ENCODE peak calls at places on chromosomes 16 and 17, in four cellular contexts. One of them, this sample, is unnamed.

GRCh38 chr16:88798772-88799455 is 4.7 kb upstream of the CDT1 start:
- DNase-seq in neural progenitor cell: no peak
- DNase-seq in ovary: no peak
- DNase-seq in colonic mucosa: no peak
- DNase-seq in this sample: no peak

GRCh38 chr16:87610026-87610425 is 7.7 kb downstream of the JPH3 start:
- DNase-seq in neural progenitor cell: no peak
- DNase-seq in ovary: no peak
- DNase-seq in colonic mucosa: no peak
- DNase-seq in this sample: no peak

GRCh38 chr16:67199011-67199807 is at the start of gene ELMO3:
- DNase-seq in ovary: no peak
- DNase-seq in neural progenitor cell: peak
- DNase-seq in colonic mucosa: peak
- DNase-seq in this sample: no peak

GRCh38 chr17:39080416-39081179 is 70.8 kb downstream of the PLXDC1 start:
- DNase-seq in ovary: no peak
- DNase-seq in colonic mucosa: no peak
- DNase-seq in neural progenitor cell: peak
- DNase-seq in this sample: peak

GRCh38 chr17:82789806-82790205 is 37.9 kb downstream of the TBCD start:
- DNase-seq in neural progenitor cell: no peak
- DNase-seq in ovary: no peak
- DNase-seq in colonic mucosa: no peak
- DNase-seq in this sample: no peak

GRCh38 chr17:64750478-64750877 is 88.4 kb upstream of the SMURF2 start:
- DNase-seq in neural progenitor cell: no peak
- DNase-seq in ovary: no peak
- DNase-seq in colonic mucosa: no peak
- DNase-seq in this sample: no peak

GRCh38 chr17:9959377-9959981 is 54.4 kb upstream of the RCVRN start:
- DNase-seq in colonic mucosa: peak
- DNase-seq in ovary: peak
- DNase-seq in neural progenitor cell: peak
- DNase-seq in this sample: peak

GRCh38 chr16:1651055-1651454 is 27.0 kb upstream of the JPT2 start:
- DNase-seq in ovary: no peak
- DNase-seq in neural progenitor cell: no peak
- DNase-seq in colonic mucosa: no peak
- DNase-seq in this sample: no peak

GRCh38 chr17:82966415-82966814 is 113.0 kb upstream of the METRNL start:
- DNase-seq in colonic mucosa: peak
- DNase-seq in neural progenitor cell: no peak
- DNase-seq in ovary: peak
- DNase-seq in this sample: no peak

GRCh38 chr16:89761304-89761922 is 40.1 kb downstream of the ZNF276 start:
- DNase-seq in neural progenitor cell: no peak
- DNase-seq in colonic mucosa: no peak
- DNase-seq in ovary: no peak
- DNase-seq in this sample: no peak

GRCh38 chr17:77529328-77529650 is 388.5 kb downstream of the SEC14L1 start:
- DNase-seq in ovary: no peak
- DNase-seq in neural progenitor cell: no peak
- DNase-seq in colonic mucosa: no peak
- DNase-seq in this sample: no peak

GRCh38 chr16:15777533-15778203 is 79.2 kb downstream of the MYH11 start:
- DNase-seq in ovary: no peak
- DNase-seq in colonic mucosa: no peak
- DNase-seq in neural progenitor cell: peak
- DNase-seq in this sample: peak

GRCh38 chr17:70610161-70610560 is 440.8 kb downstream of the KCNJ2 start:
- DNase-seq in neural progenitor cell: no peak
- DNase-seq in ovary: no peak
- DNase-seq in colonic mucosa: no peak
- DNase-seq in this sample: no peak

GRCh38 chr16:22427556-22427955 is 53.1 kb upstream of the CDR2 start:
- DNase-seq in ovary: no peak
- DNase-seq in colonic mucosa: no peak
- DNase-seq in neural progenitor cell: no peak
- DNase-seq in this sample: no peak

GRCh38 chr17:47649972-47650524 is 329 bp downstream of the KPNB1 start:
- DNase-seq in neural progenitor cell: peak
- DNase-seq in colonic mucosa: no peak
- DNase-seq in ovary: no peak
- DNase-seq in this sample: no peak

GRCh38 chr16:58638148-58639036 is 8.8 kb upstream of the CNOT1 start:
- DNase-seq in ovary: peak
- DNase-seq in neural progenitor cell: peak
- DNase-seq in colonic mucosa: no peak
- DNase-seq in this sample: peak

GRCh38 chr16:556479-557173 is 3.6 kb upstream of the PRR35 start:
- DNase-seq in neural progenitor cell: no peak
- DNase-seq in ovary: no peak
- DNase-seq in colonic mucosa: no peak
- DNase-seq in this sample: no peak

GRCh38 chr17:16980813-16981731 is 9.2 kb upstream of the TNFRSF13B start:
- DNase-seq in colonic mucosa: peak
- DNase-seq in neural progenitor cell: no peak
- DNase-seq in ovary: no peak
- DNase-seq in this sample: peak

GRCh38 chr17:76384222-76384986 is at the start of gene SPHK1:
- DNase-seq in colonic mucosa: peak
- DNase-seq in ovary: peak
- DNase-seq in neural progenitor cell: peak
- DNase-seq in this sample: peak

GRCh38 chr17:50169121-50169764 is 3.4 kb downstream of the SGCA start:
- DNase-seq in neural progenitor cell: peak
- DNase-seq in colonic mucosa: no peak
- DNase-seq in ovary: no peak
- DNase-seq in this sample: peak
- H3K4me3 ChIP-seq in neural progenitor cell: no peak
- H3K4me3 ChIP-seq in colonic mucosa: no peak
- H3K4me3 ChIP-seq in ovary: no peak
- H3K4me3 ChIP-seq in this sample: no peak

DNA sequence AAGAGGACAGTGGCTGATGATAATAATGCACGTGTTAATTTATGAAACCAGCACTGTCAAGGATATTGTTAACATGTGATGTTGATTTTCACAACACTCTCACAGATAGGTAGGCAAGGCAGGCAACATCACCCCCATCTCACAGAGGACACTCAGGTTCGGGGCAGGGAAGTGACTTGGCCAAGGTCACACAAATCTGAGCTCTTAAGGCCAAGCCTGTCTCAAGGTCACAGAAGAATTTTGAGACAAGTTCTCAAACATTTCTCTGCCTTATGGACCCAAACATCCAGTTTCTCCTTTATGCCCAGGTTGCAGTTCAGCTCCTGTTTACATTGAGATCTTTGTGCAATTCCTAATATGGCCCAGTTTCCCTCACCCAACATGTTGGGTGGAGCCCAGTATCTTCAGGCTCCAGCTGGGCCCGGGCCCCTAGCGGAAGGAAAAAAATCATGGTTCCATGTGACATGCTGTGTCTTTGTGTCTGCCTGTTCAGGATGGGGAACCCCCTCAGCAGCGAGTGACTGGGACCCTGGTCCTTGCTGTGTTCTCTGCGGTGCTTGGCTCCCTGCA is 1.3 kb downstream of the SLC2A4 start:
- DNase-seq in colonic mucosa: no peak
- DNase-seq in neural progenitor cell: no peak
- DNase-seq in ovary: no peak
- DNase-seq in this sample: no peak
- TF ChIP-seq CTCF in colonic mucosa: no peak
- TF ChIP-seq CTCF in neural progenitor cell: no peak
- TF ChIP-seq CTCF in ovary: no peak
- TF ChIP-seq CTCF in this sample: no peak

DNA sequence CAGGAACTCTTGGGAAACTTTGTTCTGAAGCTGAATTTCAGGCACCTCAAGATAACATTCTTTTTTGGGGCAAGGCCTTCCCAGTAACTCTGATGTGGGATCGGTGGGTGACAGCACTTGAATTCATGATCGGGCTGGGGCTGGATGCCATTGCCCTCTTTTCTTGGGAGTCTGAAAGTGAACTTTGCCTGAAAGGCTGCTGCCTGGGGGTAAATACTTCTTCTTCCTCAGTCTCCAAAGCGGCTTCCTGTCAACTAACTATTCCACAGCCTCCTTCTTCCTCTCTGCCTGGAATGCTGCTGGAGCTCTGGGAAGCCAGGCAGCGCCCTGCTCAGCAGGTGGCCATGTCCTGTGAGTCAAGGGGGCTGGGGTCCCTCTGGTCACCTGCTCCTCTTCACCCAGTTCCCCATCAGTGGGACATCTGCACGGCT is 79.5 kb downstream of the WIPI1 start:
- DNase-seq in neural progenitor cell: peak
- DNase-seq in colonic mucosa: no peak
- DNase-seq in ovary: no peak
- DNase-seq in this sample: no peak
- H3K4me3 ChIP-seq in neural progenitor cell: no peak
- H3K4me3 ChIP-seq in colonic mucosa: no peak
- H3K4me3 ChIP-seq in ovary: no peak
- H3K4me3 ChIP-seq in this sample: no peak

DNA sequence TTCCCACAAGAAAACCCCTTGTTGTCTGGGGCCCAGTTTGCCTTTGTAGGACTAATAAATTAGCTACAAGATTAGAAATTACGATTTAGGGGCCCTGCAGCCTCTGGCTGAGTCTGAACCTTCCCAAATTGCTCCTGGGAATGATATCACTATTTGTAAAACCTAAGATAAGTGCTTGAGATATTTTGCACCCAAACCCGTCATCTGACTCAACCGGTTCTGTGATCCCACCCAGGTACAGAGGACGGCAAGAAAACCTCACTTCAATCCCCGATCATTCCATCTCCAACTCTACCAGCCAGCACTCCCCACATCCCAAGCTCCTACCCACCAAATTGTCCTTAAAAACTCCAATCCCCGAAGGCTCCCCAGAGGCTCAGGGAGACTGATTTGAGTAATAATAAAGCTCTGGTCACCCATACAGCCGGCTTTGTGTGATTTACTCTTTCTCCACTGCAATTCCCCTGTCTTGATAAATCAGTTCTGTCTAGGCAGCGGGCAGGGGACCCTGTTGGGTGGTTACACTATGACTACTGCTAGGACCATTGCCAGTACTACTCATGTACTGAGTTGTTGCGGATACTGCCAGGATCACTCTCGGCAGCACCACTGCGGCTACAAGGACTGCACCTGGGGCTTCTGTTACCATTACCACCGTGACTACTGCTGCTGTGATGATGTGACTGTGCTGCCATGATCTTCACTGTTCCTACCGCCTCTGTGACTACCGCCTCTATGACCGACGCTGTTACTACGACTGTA is 73.1 kb downstream of the IRF8 start:
- DNase-seq in neural progenitor cell: no peak
- DNase-seq in ovary: no peak
- DNase-seq in colonic mucosa: no peak
- DNase-seq in this sample: no peak
- TF ChIP-seq CTCF in neural progenitor cell: no peak
- TF ChIP-seq CTCF in ovary: no peak
- TF ChIP-seq CTCF in colonic mucosa: no peak
- TF ChIP-seq CTCF in this sample: no peak

GRCh38 chr17:55577011-55577586 is 65.8 kb upstream of the SMIM36 start:
- DNase-seq in colonic mucosa: peak
- DNase-seq in ovary: peak
- DNase-seq in neural progenitor cell: no peak
- DNase-seq in this sample: peak
- H3K4me3 ChIP-seq in colonic mucosa: peak
- H3K4me3 ChIP-seq in ovary: peak
- H3K4me3 ChIP-seq in neural progenitor cell: no peak
- H3K4me3 ChIP-seq in this sample: peak

GRCh38 chr17:7312432-7313027 is 2.6 kb downstream of the GPS2 start:
- DNase-seq in ovary: no peak
- DNase-seq in colonic mucosa: no peak
- DNase-seq in neural progenitor cell: no peak
- DNase-seq in this sample: no peak

GRCh38 chr17:7313890-7314718 is 1.1 kb downstream of the GPS2 start:
- DNase-seq in colonic mucosa: no peak
- DNase-seq in ovary: no peak
- DNase-seq in neural progenitor cell: no peak
- DNase-seq in this sample: peak

GRCh38 chr17:7314719-7315569 is at the start of gene GPS2:
- DNase-seq in ovary: peak
- DNase-seq in neural progenitor cell: peak
- DNase-seq in colonic mucosa: peak
- DNase-seq in this sample: peak

GRCh38 chr17:7311110-7311698 is 3.8 kb downstream of the EIF5A start:
- DNase-seq in ovary: no peak
- DNase-seq in neural progenitor cell: no peak
- DNase-seq in colonic mucosa: no peak
- DNase-seq in this sample: no peak

GRCh38 chr17:7313028-7313889 is 1.9 kb downstream of the GPS2 start:
- DNase-seq in colonic mucosa: no peak
- DNase-seq in ovary: no peak
- DNase-seq in neural progenitor cell: no peak
- DNase-seq in this sample: peak
- TF ChIP-seq CTCF in colonic mucosa: no peak
- TF ChIP-seq CTCF in ovary: no peak
- TF ChIP-seq CTCF in neural progenitor cell: no peak
- TF ChIP-seq CTCF in this sample: peak

DNA sequence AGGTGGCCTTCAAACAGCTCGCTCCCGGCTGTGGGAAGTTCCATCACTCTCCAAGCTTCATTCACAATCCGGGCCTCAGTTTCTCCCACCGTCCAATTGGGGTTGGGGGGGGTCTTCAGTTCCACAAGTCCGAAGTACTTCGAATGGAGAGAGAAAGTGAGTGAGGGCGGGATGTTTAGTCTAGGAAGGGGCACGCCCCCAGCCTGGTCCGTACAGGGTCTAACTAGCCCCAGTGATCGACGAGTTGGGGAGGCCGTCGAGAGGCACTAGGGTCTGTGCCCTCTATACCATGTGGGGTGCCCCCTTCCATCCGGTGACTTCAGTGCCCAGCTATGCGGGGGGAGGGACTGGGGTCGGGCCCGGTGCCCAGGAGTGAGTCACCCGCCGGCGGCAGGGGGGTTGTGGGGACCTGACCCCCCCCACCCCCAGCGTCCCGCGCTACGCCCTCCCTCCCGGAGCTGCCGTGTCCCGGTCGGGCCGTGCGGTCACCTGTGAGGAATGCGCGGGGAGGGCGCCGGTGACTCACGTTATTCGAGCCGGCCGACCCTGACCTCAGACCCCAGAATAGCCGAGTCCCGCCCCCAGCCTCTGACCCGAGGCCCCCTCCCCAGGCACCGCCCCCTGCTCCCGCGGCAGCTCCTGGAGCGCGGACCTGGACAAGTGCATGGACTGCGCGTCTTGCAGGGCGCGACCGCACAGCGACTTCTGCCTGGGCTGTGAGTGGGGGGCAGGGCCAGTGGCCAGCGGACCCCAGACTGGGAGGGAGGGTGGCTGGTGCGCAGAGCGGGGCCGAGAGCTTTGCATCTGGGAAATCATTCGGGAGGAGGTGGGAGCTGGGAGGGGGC is 658 bp downstream of the TNFRSF12A start:
- DNase-seq in ovary: peak
- DNase-seq in colonic mucosa: peak
- DNase-seq in neural progenitor cell: peak
- DNase-seq in this sample: peak
- H3K4me3 ChIP-seq in ovary: peak
- H3K4me3 ChIP-seq in colonic mucosa: peak
- H3K4me3 ChIP-seq in neural progenitor cell: peak
- H3K4me3 ChIP-seq in this sample: peak